ENCODE peak calls at places on chromosomes 11 and 22, in five cellular contexts. K is IMR-90, Y is K562, C is HepG2, M is GM12878. T is an unnamed sample.

GRCh38 chr11:12330491-12331231 is 46.7 kb upstream of the PARVA start:
- DNase-seq in K (peak; percentile 7), Y (no peak), C (no peak), M (no peak), T (no peak)

GRCh38 chr22:25210831-25211230 is 8.6 kb upstream of the CRYBB2 start:
- DNase-seq in K (no peak), Y (no peak), C (no peak), M (no peak), T (no peak)

GRCh38 chr11:108392364-108392763 is 75.0 kb downstream of the C11orf65 start:
- DNase-seq in K (no peak), Y (no peak), C (no peak), M (no peak), T (no peak)

GRCh38 chr11:127640822-127641485 is 640.4 kb upstream of the KIRREL3 start:
- DNase-seq in K (peak; percentile 57), Y (no peak), C (no peak), M (no peak), T (no peak)

GRCh38 chr22:19088866-19089595 is 33.2 kb downstream of the DGCR2 start:
- DNase-seq in K (no peak), Y (no peak), C (no peak), M (no peak), T (no peak)

GRCh38 chr22:38802671-38803121 is 8.8 kb upstream of the DNAL4 start:
- DNase-seq in K (peak; percentile 95), Y (no peak), C (peak; percentile 53), M (no peak), T (no peak)

GRCh38 chr11:20353829-20354434 is 9.6 kb upstream of the HTATIP2 start:
- DNase-seq in K (peak; percentile 48), Y (peak; percentile 70), C (peak; percentile 46), M (no peak), T (peak; percentile 67)

GRCh38 chr11:68370211-68371111 is 58.1 kb downstream of the LRP5 start:
- DNase-seq in K (no peak), Y (no peak), C (no peak), M (peak; percentile 89), T (peak; percentile 69)

GRCh38 chr11:116686891-116687290 is 85.9 kb downstream of the BUD13 start:
- DNase-seq in K (no peak), Y (no peak), C (no peak), M (no peak), T (no peak)

DNA sequence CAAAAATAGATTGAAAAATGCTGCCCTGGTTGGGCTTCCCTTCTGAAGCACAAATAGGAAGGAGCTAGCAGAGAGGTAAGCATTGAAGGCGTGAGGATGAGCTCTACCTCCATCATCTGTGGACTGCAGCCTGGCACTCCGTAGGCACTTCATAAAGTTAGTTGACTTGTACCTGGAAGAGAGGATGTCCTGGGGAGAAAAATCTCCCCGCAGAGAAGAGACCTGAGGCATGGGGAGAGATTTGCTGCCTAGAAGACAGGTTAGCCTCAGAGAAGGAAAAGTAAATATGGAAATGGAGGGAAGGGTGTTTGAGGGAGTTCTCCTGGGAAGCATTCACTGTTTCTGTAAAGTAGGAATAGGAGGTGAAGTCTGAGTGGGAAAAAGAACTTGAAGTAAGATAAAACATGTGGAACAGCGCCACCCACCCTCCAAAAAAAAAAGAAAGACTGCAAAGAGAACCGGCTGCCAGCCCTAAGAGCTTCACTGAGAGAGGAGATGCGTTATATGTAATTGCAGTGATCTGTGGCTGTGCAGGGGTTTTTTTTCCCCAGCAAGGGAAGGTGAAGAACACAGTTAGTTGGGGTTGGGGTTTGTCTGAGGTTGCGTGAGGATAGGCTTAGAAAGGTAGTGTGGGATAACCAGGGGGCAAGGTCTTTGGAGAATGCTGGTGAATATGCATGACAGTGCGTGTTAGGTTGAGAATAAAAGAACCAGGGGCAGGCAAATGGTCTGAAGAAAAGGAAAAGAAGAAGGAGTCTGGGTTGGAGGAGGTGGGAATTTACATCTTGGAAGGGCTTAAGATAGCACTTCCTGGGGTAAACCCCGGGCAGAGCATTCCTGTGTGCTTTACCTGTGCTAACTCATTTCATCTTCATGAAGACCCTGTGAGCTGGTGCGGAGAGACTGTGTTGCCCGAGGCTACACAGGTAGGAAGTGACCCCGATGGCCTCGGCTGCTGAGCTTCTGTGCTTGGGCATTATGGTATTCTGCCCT is 16.0 kb downstream of the TNRC6B start:
- DNase-seq in K (peak; percentile 34), Y (peak; percentile 52), C (no peak), M (no peak), T (no peak)
- H3K4me2 ChIP-seq in K (no peak overlapping the region), Y (no peak overlapping the region), C (no peak overlapping the region), M (no peak overlapping the region), T (no peak overlapping the region)

GRCh38 chr11:95788921-95789505 is 569 bp downstream of the FAM76B start:
- DNase-seq in K (peak; percentile 43), Y (peak; percentile 40), C (peak; percentile 30), M (no peak), T (peak; percentile 49)
- TF ChIP-seq MXI1 in K (no peak), Y (no peak), C (no peak), M (no peak), T (peak; percentile 32)

DNA sequence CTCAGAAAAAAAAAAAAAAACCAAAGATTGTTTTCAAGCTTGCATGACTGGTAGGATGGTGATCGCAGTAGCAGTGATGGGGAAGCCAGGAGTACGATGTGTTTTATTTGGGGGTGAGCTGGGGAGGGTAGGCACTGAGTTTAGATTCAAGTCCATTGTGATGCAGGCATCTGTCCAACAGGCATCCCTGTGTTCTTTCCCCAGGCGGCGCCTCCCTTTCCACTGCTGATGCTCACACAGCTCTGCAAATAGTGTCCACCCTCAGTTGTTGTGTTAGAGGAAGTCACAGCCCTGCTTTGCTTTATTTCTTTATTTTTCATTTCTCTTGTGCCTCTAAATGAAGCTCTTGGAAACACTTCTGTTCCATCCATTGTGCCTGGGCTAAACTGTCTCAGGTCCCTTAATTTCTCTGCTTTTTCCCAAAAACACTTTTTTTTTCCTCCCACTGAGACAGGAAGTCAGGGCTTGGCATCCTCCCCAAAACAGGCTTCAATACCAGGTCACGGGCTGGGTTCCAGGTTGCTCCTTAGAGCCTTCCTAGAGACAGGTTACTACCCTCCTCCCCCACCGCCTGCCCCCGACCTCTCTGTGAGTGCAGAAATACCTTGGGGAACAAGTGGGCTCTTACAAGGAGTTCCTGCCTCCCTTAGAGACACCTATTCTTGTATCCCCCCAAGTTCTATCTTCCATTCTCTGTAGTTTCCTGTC is 38.6 kb upstream of the HSPA8 start:
- DNase-seq in K (no peak), Y (no peak), C (no peak), M (no peak), T (no peak)
- H3K4me2 ChIP-seq in K (no peak overlapping the region), Y (no peak overlapping the region), C (no peak overlapping the region), M (no peak overlapping the region), T (peak overlapping the region; percentile 42)

GRCh38 chr11:17930544-17931144 is 82.2 kb downstream of the SERGEF start:
- DNase-seq in K (no peak), Y (no peak), C (no peak), M (no peak), T (no peak)
- TF ChIP-seq MXI1 in K (no peak), Y (no peak), C (no peak), M (no peak), T (no peak)

DNA sequence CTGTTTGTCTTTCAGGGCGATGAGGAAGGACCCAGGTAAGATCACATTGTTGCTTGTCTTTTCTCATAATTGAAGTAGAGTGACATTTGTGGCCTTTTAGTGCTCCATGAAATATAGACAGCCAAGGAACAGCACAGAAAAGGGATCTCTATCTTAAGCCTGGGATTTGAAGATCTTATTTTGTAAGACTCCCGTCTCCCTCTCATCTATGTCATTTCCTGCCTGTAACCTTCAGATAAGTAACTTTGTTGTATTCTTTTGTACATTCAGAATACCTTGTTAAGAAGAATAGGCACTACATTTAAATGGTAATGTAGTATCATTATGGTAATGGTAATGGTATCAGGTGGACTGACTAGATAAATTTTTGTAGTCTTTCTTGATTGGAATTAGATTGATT is 72.8 kb downstream of the TRIM44 start:
- DNase-seq in K (no peak), Y (no peak), C (no peak), M (no peak), T (no peak)
- H3K4me2 ChIP-seq in K (no peak overlapping the region), Y (no peak overlapping the region), C (peak overlapping the region; percentile 37), M (no peak overlapping the region), T (no peak overlapping the region)

T was measured in SK-N-SH.